ENCODE peak calls at places on chromosome 7, in seven cellular contexts. U, M, Y, C, X, Z and G are unnamed samples.

GRCh38 chr7:38673795-38674194 is 42.6 kb upstream of the AMPH start:
- DNase-seq in U (no peak), M (no peak), Y (peak), C (no peak), X (no peak), Z (no peak), G (no peak)

GRCh38 chr7:2321020-2321419 is 6.8 kb upstream of the SNX8 start:
- DNase-seq in U (no peak), M (peak), Y (no peak), C (no peak), X (no peak), Z (peak), G (no peak)

GRCh38 chr7:74220229-74220628 is 10.4 kb downstream of the LAT2 start:
- DNase-seq in U (no peak), M (peak), Y (no peak), C (no peak), X (no peak), Z (no peak), G (no peak)

GRCh38 chr7:120370954-120371353 is 98.0 kb downstream of the KCND2 start:
- DNase-seq in U (no peak), M (no peak), Y (no peak), C (no peak), X (no peak), Z (no peak), G (no peak)

GRCh38 chr7:142866361-142867096 is 11.7 kb downstream of the EPHB6 start:
- DNase-seq in U (no peak), M (peak), Y (no peak), C (no peak), X (no peak), Z (peak), G (no peak)

GRCh38 chr7:150375662-150376521 is 3.2 kb upstream of the ZNF775 start:
- DNase-seq in U (no peak), M (no peak), Y (no peak), C (no peak), X (no peak), Z (no peak), G (no peak)

GRCh38 chr7:16753932-16754571 is 497 bp downstream of the TSPAN13 start:
- DNase-seq in U (peak), M (peak), Y (no peak), C (no peak), X (no peak), Z (peak), G (no peak)

GRCh38 chr7:28068811-28069216 is 111.8 kb downstream of the JAZF1 start:
- DNase-seq in U (no peak), M (peak), Y (no peak), C (no peak), X (no peak), Z (no peak), G (no peak)

GRCh38 chr7:27154369-27154768 is 2.0 kb upstream of the HOXA3 start:
- DNase-seq in U (peak), M (no peak), Y (no peak), C (no peak), X (no peak), Z (no peak), G (no peak)